ENCODE peak calls at places on chromosomes 11 and 22, in eight cellular contexts. One of them, this sample, is unnamed.
A peak's percentile ranks its signal among the peaks of the same experiment; 100 is the strongest.

GRCh38 chr22:33923033-33923432 is 2.8 kb upstream of the LARGE1 start:
- DNase-seq in non-pigmented ciliary epithelial cell: no peak
- DNase-seq in stimulated activated CD4-positive, alpha-beta T cell treated with anti-CD3 and anti-CD28 coated beads, TNF-alpha, amount 100 ng/mL, for 24 hours: no peak
- DNase-seq in GM12891: no peak
- DNase-seq in RWPE1: no peak
- DNase-seq in Peyer's patch: no peak
- DNase-seq in erythroblast: no peak
- DNase-seq in ACHN: no peak
- DNase-seq in this sample: no peak

GRCh38 chr22:19723990-19724827 is 870 bp downstream of the GP1BB start:
- DNase-seq in non-pigmented ciliary epithelial cell: no peak
- DNase-seq in erythroblast: peak; percentile 85
- DNase-seq in ACHN: peak; percentile 61
- DNase-seq in GM12891: peak; percentile 72
- DNase-seq in RWPE1: no peak
- DNase-seq in stimulated activated CD4-positive, alpha-beta T cell treated with anti-CD3 and anti-CD28 coated beads, TNF-alpha, amount 100 ng/mL, for 24 hours: no peak
- DNase-seq in Peyer's patch: no peak
- DNase-seq in this sample: no peak

GRCh38 chr11:95625164-95626017 is 164.2 kb downstream of the FAM76B start:
- DNase-seq in GM12891: no peak
- DNase-seq in ACHN: no peak
- DNase-seq in Peyer's patch: no peak
- DNase-seq in stimulated activated CD4-positive, alpha-beta T cell treated with anti-CD3 and anti-CD28 coated beads, TNF-alpha, amount 100 ng/mL, for 24 hours: no peak
- DNase-seq in erythroblast: no peak
- DNase-seq in RWPE1: no peak
- DNase-seq in non-pigmented ciliary epithelial cell: no peak
- DNase-seq in this sample: no peak

GRCh38 chr22:24200616-24201212 is 19.4 kb downstream of the SUSD2 start:
- DNase-seq in non-pigmented ciliary epithelial cell: peak; percentile 68
- DNase-seq in ACHN: peak; percentile 24
- DNase-seq in GM12891: no peak
- DNase-seq in erythroblast: no peak
- DNase-seq in Peyer's patch: no peak
- DNase-seq in stimulated activated CD4-positive, alpha-beta T cell treated with anti-CD3 and anti-CD28 coated beads, TNF-alpha, amount 100 ng/mL, for 24 hours: no peak
- DNase-seq in RWPE1: peak; percentile 50
- DNase-seq in this sample: no peak

GRCh38 chr11:7949934-7950333 is 8.4 kb upstream of the OR10A3 start:
- DNase-seq in Peyer's patch: no peak
- DNase-seq in ACHN: no peak
- DNase-seq in GM12891: no peak
- DNase-seq in non-pigmented ciliary epithelial cell: no peak
- DNase-seq in erythroblast: no peak
- DNase-seq in RWPE1: no peak
- DNase-seq in stimulated activated CD4-positive, alpha-beta T cell treated with anti-CD3 and anti-CD28 coated beads, TNF-alpha, amount 100 ng/mL, for 24 hours: no peak
- DNase-seq in this sample: no peak

GRCh38 chr11:129973068-129973467 is 29.6 kb downstream of the PRDM10 start:
- DNase-seq in GM12891: no peak
- DNase-seq in Peyer's patch: no peak
- DNase-seq in erythroblast: no peak
- DNase-seq in RWPE1: no peak
- DNase-seq in non-pigmented ciliary epithelial cell: no peak
- DNase-seq in stimulated activated CD4-positive, alpha-beta T cell treated with anti-CD3 and anti-CD28 coated beads, TNF-alpha, amount 100 ng/mL, for 24 hours: no peak
- DNase-seq in ACHN: no peak
- DNase-seq in this sample: no peak

GRCh38 chr11:128291043-128291442 is 296.3 kb downstream of the ETS1 start:
- DNase-seq in stimulated activated CD4-positive, alpha-beta T cell treated with anti-CD3 and anti-CD28 coated beads, TNF-alpha, amount 100 ng/mL, for 24 hours: no peak
- DNase-seq in RWPE1: no peak
- DNase-seq in Peyer's patch: no peak
- DNase-seq in ACHN: no peak
- DNase-seq in erythroblast: no peak
- DNase-seq in GM12891: no peak
- DNase-seq in non-pigmented ciliary epithelial cell: no peak
- DNase-seq in this sample: no peak

GRCh38 chr11:61037694-61038093 is 64.6 kb upstream of the CD5 start:
- DNase-seq in Peyer's patch: no peak
- DNase-seq in stimulated activated CD4-positive, alpha-beta T cell treated with anti-CD3 and anti-CD28 coated beads, TNF-alpha, amount 100 ng/mL, for 24 hours: no peak
- DNase-seq in RWPE1: no peak
- DNase-seq in erythroblast: no peak
- DNase-seq in GM12891: no peak
- DNase-seq in non-pigmented ciliary epithelial cell: peak; percentile 17
- DNase-seq in ACHN: no peak
- DNase-seq in this sample: no peak

GRCh38 chr11:6567371-6567745 is 36.1 kb downstream of the RRP8 start:
- DNase-seq in GM12891: no peak
- DNase-seq in non-pigmented ciliary epithelial cell: no peak
- DNase-seq in erythroblast: no peak
- DNase-seq in ACHN: no peak
- DNase-seq in Peyer's patch: no peak
- DNase-seq in stimulated activated CD4-positive, alpha-beta T cell treated with anti-CD3 and anti-CD28 coated beads, TNF-alpha, amount 100 ng/mL, for 24 hours: no peak
- DNase-seq in RWPE1: no peak
- DNase-seq in this sample: no peak

GRCh38 chr11:105179542-105180278 is 40.1 kb upstream of the CARD18 start:
- DNase-seq in GM12891: no peak
- DNase-seq in non-pigmented ciliary epithelial cell: no peak
- DNase-seq in ACHN: no peak
- DNase-seq in erythroblast: no peak
- DNase-seq in stimulated activated CD4-positive, alpha-beta T cell treated with anti-CD3 and anti-CD28 coated beads, TNF-alpha, amount 100 ng/mL, for 24 hours: no peak
- DNase-seq in RWPE1: no peak
- DNase-seq in Peyer's patch: no peak
- DNase-seq in this sample: no peak

GRCh38 chr11:34345991-34346480 is 11.8 kb downstream of the ABTB2 start:
- DNase-seq in erythroblast: no peak
- DNase-seq in RWPE1: no peak
- DNase-seq in non-pigmented ciliary epithelial cell: no peak
- DNase-seq in Peyer's patch: no peak
- DNase-seq in GM12891: no peak
- DNase-seq in ACHN: peak; percentile 44
- DNase-seq in stimulated activated CD4-positive, alpha-beta T cell treated with anti-CD3 and anti-CD28 coated beads, TNF-alpha, amount 100 ng/mL, for 24 hours: no peak
- DNase-seq in this sample: no peak

GRCh38 chr11:18802381-18803257 is 11.0 kb upstream of the PTPN5 start:
- DNase-seq in ACHN: peak; percentile 61
- DNase-seq in erythroblast: peak; percentile 48
- DNase-seq in GM12891: no peak
- DNase-seq in stimulated activated CD4-positive, alpha-beta T cell treated with anti-CD3 and anti-CD28 coated beads, TNF-alpha, amount 100 ng/mL, for 24 hours: peak; percentile 10
- DNase-seq in non-pigmented ciliary epithelial cell: peak; percentile 40
- DNase-seq in Peyer's patch: no peak
- DNase-seq in RWPE1: peak; percentile 59
- DNase-seq in this sample: no peak

GRCh38 chr11:48063424-48063978 is 83.1 kb downstream of the PTPRJ start:
- DNase-seq in ACHN: peak; percentile 73
- DNase-seq in RWPE1: peak; percentile 26
- DNase-seq in GM12891: no peak
- DNase-seq in stimulated activated CD4-positive, alpha-beta T cell treated with anti-CD3 and anti-CD28 coated beads, TNF-alpha, amount 100 ng/mL, for 24 hours: no peak
- DNase-seq in erythroblast: no peak
- DNase-seq in non-pigmented ciliary epithelial cell: peak; percentile 93
- DNase-seq in Peyer's patch: no peak
- DNase-seq in this sample: no peak

GRCh38 chr11:20511982-20512381 is 87.4 kb upstream of the SLC6A5 start:
- DNase-seq in RWPE1: no peak
- DNase-seq in stimulated activated CD4-positive, alpha-beta T cell treated with anti-CD3 and anti-CD28 coated beads, TNF-alpha, amount 100 ng/mL, for 24 hours: no peak
- DNase-seq in non-pigmented ciliary epithelial cell: no peak
- DNase-seq in GM12891: no peak
- DNase-seq in Peyer's patch: no peak
- DNase-seq in erythroblast: no peak
- DNase-seq in ACHN: no peak
- DNase-seq in this sample: no peak

GRCh38 chr11:1297011-1297575 is 12.3 kb downstream of the TOLLIP start:
- DNase-seq in non-pigmented ciliary epithelial cell: no peak
- DNase-seq in RWPE1: no peak
- DNase-seq in ACHN: no peak
- DNase-seq in stimulated activated CD4-positive, alpha-beta T cell treated with anti-CD3 and anti-CD28 coated beads, TNF-alpha, amount 100 ng/mL, for 24 hours: no peak
- DNase-seq in GM12891: no peak
- DNase-seq in Peyer's patch: peak; percentile 43
- DNase-seq in erythroblast: no peak
- DNase-seq in this sample: peak; percentile 65

GRCh38 chr11:128565881-128566280 is 21.5 kb downstream of the ETS1 start:
- DNase-seq in RWPE1: no peak
- DNase-seq in non-pigmented ciliary epithelial cell: no peak
- DNase-seq in stimulated activated CD4-positive, alpha-beta T cell treated with anti-CD3 and anti-CD28 coated beads, TNF-alpha, amount 100 ng/mL, for 24 hours: no peak
- DNase-seq in ACHN: no peak
- DNase-seq in GM12891: no peak
- DNase-seq in erythroblast: no peak
- DNase-seq in Peyer's patch: no peak
- DNase-seq in this sample: no peak

GRCh38 chr11:101860694-101861371 is 54.0 kb upstream of the CEP126 start:
- DNase-seq in ACHN: peak; percentile 61
- DNase-seq in stimulated activated CD4-positive, alpha-beta T cell treated with anti-CD3 and anti-CD28 coated beads, TNF-alpha, amount 100 ng/mL, for 24 hours: no peak
- DNase-seq in Peyer's patch: no peak
- DNase-seq in non-pigmented ciliary epithelial cell: no peak
- DNase-seq in GM12891: peak; percentile 14
- DNase-seq in RWPE1: peak; percentile 71
- DNase-seq in erythroblast: peak; percentile 9
- DNase-seq in this sample: no peak

GRCh38 chr11:69167130-69167915 is 11.6 kb downstream of the SMIM38 start:
- DNase-seq in stimulated activated CD4-positive, alpha-beta T cell treated with anti-CD3 and anti-CD28 coated beads, TNF-alpha, amount 100 ng/mL, for 24 hours: no peak
- DNase-seq in GM12891: no peak
- DNase-seq in non-pigmented ciliary epithelial cell: no peak
- DNase-seq in Peyer's patch: no peak
- DNase-seq in ACHN: no peak
- DNase-seq in erythroblast: no peak
- DNase-seq in RWPE1: no peak
- DNase-seq in this sample: no peak

GRCh38 chr11:128701086-128701485 is 7.2 kb downstream of the FLI1 start:
- DNase-seq in GM12891: no peak
- DNase-seq in Peyer's patch: no peak
- DNase-seq in stimulated activated CD4-positive, alpha-beta T cell treated with anti-CD3 and anti-CD28 coated beads, TNF-alpha, amount 100 ng/mL, for 24 hours: no peak
- DNase-seq in ACHN: no peak
- DNase-seq in non-pigmented ciliary epithelial cell: no peak
- DNase-seq in erythroblast: no peak
- DNase-seq in RWPE1: no peak
- DNase-seq in this sample: no peak

GRCh38 chr11:128692750-128693578 is 908 bp upstream of the FLI1 start:
- DNase-seq in GM12891: peak; percentile 49
- DNase-seq in non-pigmented ciliary epithelial cell: no peak
- DNase-seq in RWPE1: peak; percentile 34
- DNase-seq in erythroblast: no peak
- DNase-seq in Peyer's patch: peak; percentile 56
- DNase-seq in ACHN: no peak
- DNase-seq in stimulated activated CD4-positive, alpha-beta T cell treated with anti-CD3 and anti-CD28 coated beads, TNF-alpha, amount 100 ng/mL, for 24 hours: no peak
- DNase-seq in this sample: no peak

GRCh38 chr11:45332486-45332934 is 46.4 kb upstream of the SYT13 start:
- DNase-seq in RWPE1: peak; percentile 79
- DNase-seq in stimulated activated CD4-positive, alpha-beta T cell treated with anti-CD3 and anti-CD28 coated beads, TNF-alpha, amount 100 ng/mL, for 24 hours: peak; percentile 37
- DNase-seq in erythroblast: peak; percentile 28
- DNase-seq in Peyer's patch: no peak
- DNase-seq in non-pigmented ciliary epithelial cell: peak; percentile 1
- DNase-seq in ACHN: peak; percentile 29
- DNase-seq in GM12891: peak; percentile 34
- DNase-seq in this sample: no peak

GRCh38 chr11:9473408-9473807 is 12.6 kb downstream of the ZNF143 start:
- DNase-seq in non-pigmented ciliary epithelial cell: no peak
- DNase-seq in RWPE1: no peak
- DNase-seq in stimulated activated CD4-positive, alpha-beta T cell treated with anti-CD3 and anti-CD28 coated beads, TNF-alpha, amount 100 ng/mL, for 24 hours: no peak
- DNase-seq in ACHN: no peak
- DNase-seq in GM12891: no peak
- DNase-seq in erythroblast: no peak
- DNase-seq in Peyer's patch: no peak
- DNase-seq in this sample: no peak

GRCh38 chr11:76719281-76719680 is 48.7 kb upstream of the LRRC32 start:
- DNase-seq in Peyer's patch: no peak
- DNase-seq in erythroblast: no peak
- DNase-seq in GM12891: no peak
- DNase-seq in stimulated activated CD4-positive, alpha-beta T cell treated with anti-CD3 and anti-CD28 coated beads, TNF-alpha, amount 100 ng/mL, for 24 hours: no peak
- DNase-seq in ACHN: no peak
- DNase-seq in RWPE1: no peak
- DNase-seq in non-pigmented ciliary epithelial cell: no peak
- DNase-seq in this sample: no peak

GRCh38 chr11:96102664-96103068 is 178.8 kb upstream of the MTMR2 start:
- DNase-seq in ACHN: no peak
- DNase-seq in Peyer's patch: no peak
- DNase-seq in stimulated activated CD4-positive, alpha-beta T cell treated with anti-CD3 and anti-CD28 coated beads, TNF-alpha, amount 100 ng/mL, for 24 hours: no peak
- DNase-seq in erythroblast: no peak
- DNase-seq in RWPE1: no peak
- DNase-seq in non-pigmented ciliary epithelial cell: no peak
- DNase-seq in GM12891: no peak
- DNase-seq in this sample: no peak

GRCh38 chr11:118918128-118918685 is 7.5 kb downstream of the BCL9L start:
- DNase-seq in stimulated activated CD4-positive, alpha-beta T cell treated with anti-CD3 and anti-CD28 coated beads, TNF-alpha, amount 100 ng/mL, for 24 hours: no peak
- DNase-seq in ACHN: peak; percentile 89
- DNase-seq in erythroblast: peak; percentile 14
- DNase-seq in RWPE1: peak; percentile 68
- DNase-seq in GM12891: no peak
- DNase-seq in Peyer's patch: peak; percentile 94
- DNase-seq in non-pigmented ciliary epithelial cell: no peak
- DNase-seq in this sample: peak; percentile 93

GRCh38 chr11:100684101-100685065 is 2.7 kb upstream of the ARHGAP42 start:
- DNase-seq in Peyer's patch: no peak
- DNase-seq in RWPE1: peak; percentile 71
- DNase-seq in erythroblast: no peak
- DNase-seq in GM12891: no peak
- DNase-seq in ACHN: no peak
- DNase-seq in stimulated activated CD4-positive, alpha-beta T cell treated with anti-CD3 and anti-CD28 coated beads, TNF-alpha, amount 100 ng/mL, for 24 hours: no peak
- DNase-seq in non-pigmented ciliary epithelial cell: no peak
- DNase-seq in this sample: no peak

GRCh38 chr11:31671681-31672080 is 139.4 kb downstream of the PAX6 start:
- DNase-seq in erythroblast: peak; percentile 1
- DNase-seq in ACHN: no peak
- DNase-seq in GM12891: no peak
- DNase-seq in non-pigmented ciliary epithelial cell: no peak
- DNase-seq in RWPE1: no peak
- DNase-seq in stimulated activated CD4-positive, alpha-beta T cell treated with anti-CD3 and anti-CD28 coated beads, TNF-alpha, amount 100 ng/mL, for 24 hours: no peak
- DNase-seq in Peyer's patch: no peak
- DNase-seq in this sample: no peak

GRCh38 chr11:119373917-119374631 is 7.4 kb downstream of the USP2 start:
- DNase-seq in Peyer's patch: peak; percentile 85
- DNase-seq in GM12891: no peak
- DNase-seq in RWPE1: peak; percentile 63
- DNase-seq in ACHN: peak; percentile 68
- DNase-seq in stimulated activated CD4-positive, alpha-beta T cell treated with anti-CD3 and anti-CD28 coated beads, TNF-alpha, amount 100 ng/mL, for 24 hours: no peak
- DNase-seq in non-pigmented ciliary epithelial cell: peak; percentile 22
- DNase-seq in erythroblast: peak; percentile 33
- DNase-seq in this sample: peak; percentile 76

GRCh38 chr11:86014221-86014620 is 54.7 kb downstream of the PICALM start:
- DNase-seq in stimulated activated CD4-positive, alpha-beta T cell treated with anti-CD3 and anti-CD28 coated beads, TNF-alpha, amount 100 ng/mL, for 24 hours: no peak
- DNase-seq in erythroblast: no peak
- DNase-seq in GM12891: no peak
- DNase-seq in Peyer's patch: no peak
- DNase-seq in non-pigmented ciliary epithelial cell: no peak
- DNase-seq in ACHN: no peak
- DNase-seq in RWPE1: no peak
- DNase-seq in this sample: no peak

GRCh38 chr11:92782806-92783205 is 186.6 kb upstream of the MTNR1B start:
- DNase-seq in RWPE1: no peak
- DNase-seq in GM12891: no peak
- DNase-seq in erythroblast: no peak
- DNase-seq in Peyer's patch: no peak
- DNase-seq in stimulated activated CD4-positive, alpha-beta T cell treated with anti-CD3 and anti-CD28 coated beads, TNF-alpha, amount 100 ng/mL, for 24 hours: no peak
- DNase-seq in ACHN: no peak
- DNase-seq in non-pigmented ciliary epithelial cell: no peak
- DNase-seq in this sample: no peak

GRCh38 chr11:106493751-106494150 is 416.3 kb downstream of the AASDHPPT start:
- DNase-seq in GM12891: no peak
- DNase-seq in ACHN: no peak
- DNase-seq in RWPE1: no peak
- DNase-seq in Peyer's patch: no peak
- DNase-seq in erythroblast: no peak
- DNase-seq in stimulated activated CD4-positive, alpha-beta T cell treated with anti-CD3 and anti-CD28 coated beads, TNF-alpha, amount 100 ng/mL, for 24 hours: no peak
- DNase-seq in non-pigmented ciliary epithelial cell: no peak
- DNase-seq in this sample: no peak

GRCh38 chr11:2442554-2442953 is 1.8 kb downstream of the TRPM5 start:
- DNase-seq in stimulated activated CD4-positive, alpha-beta T cell treated with anti-CD3 and anti-CD28 coated beads, TNF-alpha, amount 100 ng/mL, for 24 hours: no peak
- DNase-seq in erythroblast: no peak
- DNase-seq in non-pigmented ciliary epithelial cell: no peak
- DNase-seq in GM12891: no peak
- DNase-seq in Peyer's patch: no peak
- DNase-seq in RWPE1: no peak
- DNase-seq in ACHN: no peak
- DNase-seq in this sample: no peak

GRCh38 chr22:31248138-31248745 is 36.1 kb downstream of the LIMK2 start:
- DNase-seq in erythroblast: peak; percentile 48
- DNase-seq in ACHN: peak; percentile 84
- DNase-seq in non-pigmented ciliary epithelial cell: peak; percentile 90
- DNase-seq in GM12891: peak; percentile 55
- DNase-seq in stimulated activated CD4-positive, alpha-beta T cell treated with anti-CD3 and anti-CD28 coated beads, TNF-alpha, amount 100 ng/mL, for 24 hours: peak; percentile 32
- DNase-seq in Peyer's patch: peak; percentile 71
- DNase-seq in RWPE1: peak; percentile 87
- DNase-seq in this sample: no peak

GRCh38 chr11:130055637-130056036 is 14.1 kb upstream of the APLP2 start:
- DNase-seq in Peyer's patch: no peak
- DNase-seq in ACHN: no peak
- DNase-seq in RWPE1: peak; percentile 29
- DNase-seq in GM12891: no peak
- DNase-seq in non-pigmented ciliary epithelial cell: no peak
- DNase-seq in stimulated activated CD4-positive, alpha-beta T cell treated with anti-CD3 and anti-CD28 coated beads, TNF-alpha, amount 100 ng/mL, for 24 hours: no peak
- DNase-seq in erythroblast: no peak
- DNase-seq in this sample: no peak

This sample was measured in left lobe of liver.